ENCODE peak calls at places on chromosome 22, in four cellular contexts. C is hepatic stellate cell, E is Calu3, N is fibroblast of villous mesenchyme. O is an unnamed sample.

GRCh38 chr22:40238425-40239344 is 61.0 kb downstream of the TNRC6B start:
- DNase-seq in C (peak), E (peak), N (peak), O (no peak)

GRCh38 chr22:33971561-33971961 is 51.3 kb upstream of the LARGE1 start:
- DNase-seq in C (no peak), E (peak), N (no peak), O (no peak)

GRCh38 chr22:41361716-41362310 is 19.9 kb upstream of the TEF start:
- DNase-seq in C (no peak), E (no peak), N (no peak), O (no peak)

GRCh38 chr22:33605686-33606085 is 314.6 kb downstream of the LARGE1 start:
- DNase-seq in C (no peak), E (no peak), N (no peak), O (peak)

GRCh38 chr22:33747576-33748180 is 172.6 kb downstream of the LARGE1 start:
- DNase-seq in C (no peak), E (peak), N (no peak), O (no peak)

GRCh38 chr22:36467946-36468345 is 13.5 kb downstream of the TXN2 start:
- DNase-seq in C (peak), E (peak), N (peak), O (no peak)

GRCh38 chr22:40147388-40148176 is 30.1 kb upstream of the TNRC6B start:
- DNase-seq in C (no peak), E (no peak), N (no peak), O (no peak)

GRCh38 chr22:40193429-40194421 is 16.0 kb downstream of the TNRC6B start:
- DNase-seq in C (no peak), E (no peak), N (peak), O (no peak)

GRCh38 chr22:22855617-22856308 is 31.9 kb upstream of the IGLL5 start:
- DNase-seq in C (peak), E (peak), N (peak), O (no peak)

GRCh38 chr22:45452565-45453449 is 39.3 kb downstream of the RIBC2 start:
- DNase-seq in C (no peak), E (no peak), N (peak), O (no peak)

GRCh38 chr22:48885919-48886305 is 941.8 kb downstream of the BRD1 start:
- DNase-seq in C (no peak), E (no peak), N (no peak), O (no peak)

GRCh38 chr22:19545935-19546207 is 21.7 kb upstream of the CLDN5 start:
- DNase-seq in C (no peak), E (no peak), N (no peak), O (no peak)

GRCh38 chr22:45647532-45648225 is 24.0 kb upstream of the ATXN10 start:
- DNase-seq in C (no peak), E (no peak), N (no peak), O (no peak)

GRCh38 chr22:27306771-27307170 is 494.8 kb downstream of the MN1 start:
- DNase-seq in C (no peak), E (no peak), N (no peak), O (no peak)